ENCODE peak calls at places on chromosomes 1 and 21, in eight cellular contexts. One of them, this sample, is unnamed.

GRCh38 chr21:45591619-45592207 is 49.5 kb upstream of the SLC19A1 start:
- DNase-seq in upper lobe of right lung: peak; percentile 21
- DNase-seq in stimulated activated naive CD8-positive, alpha-beta T cell treated with anti-CD3 and anti-CD28 coated beads, Interleukin-15, amount 100 ng/mL, for 72 hours: no peak
- DNase-seq in HuH-7.5: no peak
- DNase-seq in T-helper 1 cell: no peak
- DNase-seq in CD4-positive, alpha-beta T cell: no peak
- DNase-seq in fibroblast of pulmonary artery: no peak
- DNase-seq in activated CD8-positive, alpha-beta memory T cell treated with anti-CD3 and anti-CD28 coated beads for 24 hours: no peak
- DNase-seq in this sample: no peak

GRCh38 chr1:236361909-236362590 is 32.0 kb upstream of the EDARADD start:
- DNase-seq in upper lobe of right lung: no peak
- DNase-seq in stimulated activated naive CD8-positive, alpha-beta T cell treated with anti-CD3 and anti-CD28 coated beads, Interleukin-15, amount 100 ng/mL, for 72 hours: no peak
- DNase-seq in HuH-7.5: no peak
- DNase-seq in T-helper 1 cell: no peak
- DNase-seq in CD4-positive, alpha-beta T cell: no peak
- DNase-seq in fibroblast of pulmonary artery: no peak
- DNase-seq in activated CD8-positive, alpha-beta memory T cell treated with anti-CD3 and anti-CD28 coated beads for 24 hours: no peak
- DNase-seq in this sample: no peak

GRCh38 chr1:86928819-86929218 is 14.4 kb downstream of the HS2ST1 start:
- DNase-seq in upper lobe of right lung: no peak
- DNase-seq in stimulated activated naive CD8-positive, alpha-beta T cell treated with anti-CD3 and anti-CD28 coated beads, Interleukin-15, amount 100 ng/mL, for 72 hours: no peak
- DNase-seq in HuH-7.5: no peak
- DNase-seq in T-helper 1 cell: no peak
- DNase-seq in CD4-positive, alpha-beta T cell: no peak
- DNase-seq in fibroblast of pulmonary artery: no peak
- DNase-seq in activated CD8-positive, alpha-beta memory T cell treated with anti-CD3 and anti-CD28 coated beads for 24 hours: no peak
- DNase-seq in this sample: no peak

GRCh38 chr21:31397515-31397926 is 53.5 kb upstream of the TIAM1 start:
- DNase-seq in upper lobe of right lung: no peak
- DNase-seq in stimulated activated naive CD8-positive, alpha-beta T cell treated with anti-CD3 and anti-CD28 coated beads, Interleukin-15, amount 100 ng/mL, for 72 hours: no peak
- DNase-seq in HuH-7.5: no peak
- DNase-seq in T-helper 1 cell: no peak
- DNase-seq in CD4-positive, alpha-beta T cell: no peak
- DNase-seq in fibroblast of pulmonary artery: peak; percentile 42
- DNase-seq in activated CD8-positive, alpha-beta memory T cell treated with anti-CD3 and anti-CD28 coated beads for 24 hours: peak; percentile 47
- DNase-seq in this sample: no peak

GRCh38 chr1:209962856-209963255 is 24.8 kb downstream of the SYT14 start:
- DNase-seq in upper lobe of right lung: no peak
- DNase-seq in stimulated activated naive CD8-positive, alpha-beta T cell treated with anti-CD3 and anti-CD28 coated beads, Interleukin-15, amount 100 ng/mL, for 72 hours: no peak
- DNase-seq in HuH-7.5: no peak
- DNase-seq in T-helper 1 cell: no peak
- DNase-seq in CD4-positive, alpha-beta T cell: no peak
- DNase-seq in fibroblast of pulmonary artery: no peak
- DNase-seq in activated CD8-positive, alpha-beta memory T cell treated with anti-CD3 and anti-CD28 coated beads for 24 hours: no peak
- DNase-seq in this sample: no peak

GRCh38 chr1:231665046-231665445 is 38.5 kb downstream of the DISC1 start:
- DNase-seq in upper lobe of right lung: no peak
- DNase-seq in stimulated activated naive CD8-positive, alpha-beta T cell treated with anti-CD3 and anti-CD28 coated beads, Interleukin-15, amount 100 ng/mL, for 72 hours: no peak
- DNase-seq in HuH-7.5: no peak
- DNase-seq in T-helper 1 cell: no peak
- DNase-seq in CD4-positive, alpha-beta T cell: no peak
- DNase-seq in fibroblast of pulmonary artery: no peak
- DNase-seq in activated CD8-positive, alpha-beta memory T cell treated with anti-CD3 and anti-CD28 coated beads for 24 hours: no peak
- DNase-seq in this sample: no peak

GRCh38 chr1:113879459-113880038 is 7.8 kb downstream of the BCL2L15 start:
- DNase-seq in upper lobe of right lung: no peak
- DNase-seq in stimulated activated naive CD8-positive, alpha-beta T cell treated with anti-CD3 and anti-CD28 coated beads, Interleukin-15, amount 100 ng/mL, for 72 hours: no peak
- DNase-seq in HuH-7.5: no peak
- DNase-seq in T-helper 1 cell: no peak
- DNase-seq in CD4-positive, alpha-beta T cell: no peak
- DNase-seq in fibroblast of pulmonary artery: no peak
- DNase-seq in activated CD8-positive, alpha-beta memory T cell treated with anti-CD3 and anti-CD28 coated beads for 24 hours: no peak
- DNase-seq in this sample: no peak

GRCh38 chr1:234842726-234843641 is 233.0 kb upstream of the IRF2BP2 start:
- DNase-seq in upper lobe of right lung: no peak
- DNase-seq in stimulated activated naive CD8-positive, alpha-beta T cell treated with anti-CD3 and anti-CD28 coated beads, Interleukin-15, amount 100 ng/mL, for 72 hours: peak; percentile 95
- DNase-seq in HuH-7.5: no peak
- DNase-seq in T-helper 1 cell: peak; percentile 9
- DNase-seq in CD4-positive, alpha-beta T cell: peak; percentile 45
- DNase-seq in fibroblast of pulmonary artery: no peak
- DNase-seq in activated CD8-positive, alpha-beta memory T cell treated with anti-CD3 and anti-CD28 coated beads for 24 hours: peak; percentile 89
- DNase-seq in this sample: no peak

GRCh38 chr1:17239420-17239819 is 9.5 kb upstream of the PADI3 start:
- DNase-seq in upper lobe of right lung: no peak
- DNase-seq in stimulated activated naive CD8-positive, alpha-beta T cell treated with anti-CD3 and anti-CD28 coated beads, Interleukin-15, amount 100 ng/mL, for 72 hours: peak; percentile 57
- DNase-seq in HuH-7.5: peak; percentile 55
- DNase-seq in T-helper 1 cell: no peak
- DNase-seq in CD4-positive, alpha-beta T cell: no peak
- DNase-seq in fibroblast of pulmonary artery: peak; percentile 96
- DNase-seq in activated CD8-positive, alpha-beta memory T cell treated with anti-CD3 and anti-CD28 coated beads for 24 hours: no peak
- DNase-seq in this sample: peak; percentile 88

GRCh38 chr1:18532390-18533170 is 51.9 kb downstream of the KLHDC7A start:
- DNase-seq in upper lobe of right lung: peak; percentile 48
- DNase-seq in stimulated activated naive CD8-positive, alpha-beta T cell treated with anti-CD3 and anti-CD28 coated beads, Interleukin-15, amount 100 ng/mL, for 72 hours: no peak
- DNase-seq in HuH-7.5: no peak
- DNase-seq in T-helper 1 cell: no peak
- DNase-seq in CD4-positive, alpha-beta T cell: no peak
- DNase-seq in fibroblast of pulmonary artery: no peak
- DNase-seq in activated CD8-positive, alpha-beta memory T cell treated with anti-CD3 and anti-CD28 coated beads for 24 hours: peak; percentile 11
- DNase-seq in this sample: no peak

GRCh38 chr1:19208710-19209438 is 1.2 kb downstream of the UBR4 start:
- DNase-seq in upper lobe of right lung: no peak
- DNase-seq in stimulated activated naive CD8-positive, alpha-beta T cell treated with anti-CD3 and anti-CD28 coated beads, Interleukin-15, amount 100 ng/mL, for 72 hours: no peak
- DNase-seq in HuH-7.5: no peak
- DNase-seq in T-helper 1 cell: no peak
- DNase-seq in CD4-positive, alpha-beta T cell: no peak
- DNase-seq in fibroblast of pulmonary artery: peak; percentile 62
- DNase-seq in activated CD8-positive, alpha-beta memory T cell treated with anti-CD3 and anti-CD28 coated beads for 24 hours: no peak
- DNase-seq in this sample: no peak

GRCh38 chr1:184883304-184883815 is 90.9 kb downstream of the NIBAN1 start:
- DNase-seq in upper lobe of right lung: no peak
- DNase-seq in stimulated activated naive CD8-positive, alpha-beta T cell treated with anti-CD3 and anti-CD28 coated beads, Interleukin-15, amount 100 ng/mL, for 72 hours: no peak
- DNase-seq in HuH-7.5: no peak
- DNase-seq in T-helper 1 cell: no peak
- DNase-seq in CD4-positive, alpha-beta T cell: no peak
- DNase-seq in fibroblast of pulmonary artery: no peak
- DNase-seq in activated CD8-positive, alpha-beta memory T cell treated with anti-CD3 and anti-CD28 coated beads for 24 hours: no peak
- DNase-seq in this sample: no peak

GRCh38 chr1:178998295-178998694 is 27.4 kb upstream of the FAM20B start:
- DNase-seq in upper lobe of right lung: no peak
- DNase-seq in stimulated activated naive CD8-positive, alpha-beta T cell treated with anti-CD3 and anti-CD28 coated beads, Interleukin-15, amount 100 ng/mL, for 72 hours: no peak
- DNase-seq in HuH-7.5: no peak
- DNase-seq in T-helper 1 cell: no peak
- DNase-seq in CD4-positive, alpha-beta T cell: no peak
- DNase-seq in fibroblast of pulmonary artery: no peak
- DNase-seq in activated CD8-positive, alpha-beta memory T cell treated with anti-CD3 and anti-CD28 coated beads for 24 hours: no peak
- DNase-seq in this sample: no peak

GRCh38 chr1:36285450-36286101 is 20.6 kb upstream of the SH3D21 start:
- DNase-seq in upper lobe of right lung: no peak
- DNase-seq in stimulated activated naive CD8-positive, alpha-beta T cell treated with anti-CD3 and anti-CD28 coated beads, Interleukin-15, amount 100 ng/mL, for 72 hours: peak; percentile 60
- DNase-seq in HuH-7.5: peak; percentile 51
- DNase-seq in T-helper 1 cell: no peak
- DNase-seq in CD4-positive, alpha-beta T cell: peak; percentile 41
- DNase-seq in fibroblast of pulmonary artery: peak; percentile 95
- DNase-seq in activated CD8-positive, alpha-beta memory T cell treated with anti-CD3 and anti-CD28 coated beads for 24 hours: peak; percentile 61
- DNase-seq in this sample: peak; percentile 92

GRCh38 chr21:41805038-41805437 is 38.2 kb upstream of the RIPK4 start:
- DNase-seq in upper lobe of right lung: no peak
- DNase-seq in stimulated activated naive CD8-positive, alpha-beta T cell treated with anti-CD3 and anti-CD28 coated beads, Interleukin-15, amount 100 ng/mL, for 72 hours: no peak
- DNase-seq in HuH-7.5: no peak
- DNase-seq in T-helper 1 cell: no peak
- DNase-seq in CD4-positive, alpha-beta T cell: no peak
- DNase-seq in fibroblast of pulmonary artery: no peak
- DNase-seq in activated CD8-positive, alpha-beta memory T cell treated with anti-CD3 and anti-CD28 coated beads for 24 hours: no peak
- DNase-seq in this sample: no peak

GRCh38 chr1:163066168-163066567 is 3.0 kb upstream of the RGS4 start:
- DNase-seq in upper lobe of right lung: no peak
- DNase-seq in stimulated activated naive CD8-positive, alpha-beta T cell treated with anti-CD3 and anti-CD28 coated beads, Interleukin-15, amount 100 ng/mL, for 72 hours: no peak
- DNase-seq in HuH-7.5: no peak
- DNase-seq in T-helper 1 cell: no peak
- DNase-seq in CD4-positive, alpha-beta T cell: no peak
- DNase-seq in fibroblast of pulmonary artery: no peak
- DNase-seq in activated CD8-positive, alpha-beta memory T cell treated with anti-CD3 and anti-CD28 coated beads for 24 hours: no peak
- DNase-seq in this sample: no peak

GRCh38 chr1:6475381-6476133 is 9.6 kb upstream of the TNFRSF25 start:
- DNase-seq in upper lobe of right lung: peak; percentile 86
- DNase-seq in stimulated activated naive CD8-positive, alpha-beta T cell treated with anti-CD3 and anti-CD28 coated beads, Interleukin-15, amount 100 ng/mL, for 72 hours: peak; percentile 74
- DNase-seq in HuH-7.5: peak; percentile 97
- DNase-seq in T-helper 1 cell: peak; percentile 60
- DNase-seq in CD4-positive, alpha-beta T cell: peak; percentile 88
- DNase-seq in fibroblast of pulmonary artery: peak; percentile 36
- DNase-seq in activated CD8-positive, alpha-beta memory T cell treated with anti-CD3 and anti-CD28 coated beads for 24 hours: peak; percentile 91
- DNase-seq in this sample: peak; percentile 79

GRCh38 chr1:43270421-43271095 is 775 bp downstream of the TMEM125 start:
- DNase-seq in upper lobe of right lung: peak; percentile 92
- DNase-seq in stimulated activated naive CD8-positive, alpha-beta T cell treated with anti-CD3 and anti-CD28 coated beads, Interleukin-15, amount 100 ng/mL, for 72 hours: peak; percentile 23
- DNase-seq in HuH-7.5: no peak
- DNase-seq in T-helper 1 cell: no peak
- DNase-seq in CD4-positive, alpha-beta T cell: no peak
- DNase-seq in fibroblast of pulmonary artery: no peak
- DNase-seq in activated CD8-positive, alpha-beta memory T cell treated with anti-CD3 and anti-CD28 coated beads for 24 hours: no peak
- DNase-seq in this sample: peak; percentile 10

GRCh38 chr1:234619071-234619480 is 9.1 kb upstream of the IRF2BP2 start:
- DNase-seq in upper lobe of right lung: no peak
- DNase-seq in stimulated activated naive CD8-positive, alpha-beta T cell treated with anti-CD3 and anti-CD28 coated beads, Interleukin-15, amount 100 ng/mL, for 72 hours: no peak
- DNase-seq in HuH-7.5: no peak
- DNase-seq in T-helper 1 cell: no peak
- DNase-seq in CD4-positive, alpha-beta T cell: no peak
- DNase-seq in fibroblast of pulmonary artery: peak; percentile 41
- DNase-seq in activated CD8-positive, alpha-beta memory T cell treated with anti-CD3 and anti-CD28 coated beads for 24 hours: no peak
- DNase-seq in this sample: no peak

GRCh38 chr1:17717595-17717994 is 37.5 kb upstream of the ACTL8 start:
- DNase-seq in upper lobe of right lung: no peak
- DNase-seq in stimulated activated naive CD8-positive, alpha-beta T cell treated with anti-CD3 and anti-CD28 coated beads, Interleukin-15, amount 100 ng/mL, for 72 hours: no peak
- DNase-seq in HuH-7.5: no peak
- DNase-seq in T-helper 1 cell: no peak
- DNase-seq in CD4-positive, alpha-beta T cell: no peak
- DNase-seq in fibroblast of pulmonary artery: no peak
- DNase-seq in activated CD8-positive, alpha-beta memory T cell treated with anti-CD3 and anti-CD28 coated beads for 24 hours: no peak
- DNase-seq in this sample: no peak

GRCh38 chr1:231919900-231920299 is 293.3 kb downstream of the DISC1 start:
- DNase-seq in upper lobe of right lung: no peak
- DNase-seq in stimulated activated naive CD8-positive, alpha-beta T cell treated with anti-CD3 and anti-CD28 coated beads, Interleukin-15, amount 100 ng/mL, for 72 hours: peak; percentile 59
- DNase-seq in HuH-7.5: no peak
- DNase-seq in T-helper 1 cell: no peak
- DNase-seq in CD4-positive, alpha-beta T cell: no peak
- DNase-seq in fibroblast of pulmonary artery: no peak
- DNase-seq in activated CD8-positive, alpha-beta memory T cell treated with anti-CD3 and anti-CD28 coated beads for 24 hours: no peak
- DNase-seq in this sample: no peak

GRCh38 chr1:46767649-46768282 is 31.1 kb upstream of the CYP4B1 start:
- DNase-seq in upper lobe of right lung: peak; percentile 83
- DNase-seq in stimulated activated naive CD8-positive, alpha-beta T cell treated with anti-CD3 and anti-CD28 coated beads, Interleukin-15, amount 100 ng/mL, for 72 hours: no peak
- DNase-seq in HuH-7.5: no peak
- DNase-seq in T-helper 1 cell: no peak
- DNase-seq in CD4-positive, alpha-beta T cell: no peak
- DNase-seq in fibroblast of pulmonary artery: no peak
- DNase-seq in activated CD8-positive, alpha-beta memory T cell treated with anti-CD3 and anti-CD28 coated beads for 24 hours: no peak
- DNase-seq in this sample: no peak

GRCh38 chr1:172966844-172967540 is 83.7 kb downstream of the TNFSF18 start:
- DNase-seq in upper lobe of right lung: no peak
- DNase-seq in stimulated activated naive CD8-positive, alpha-beta T cell treated with anti-CD3 and anti-CD28 coated beads, Interleukin-15, amount 100 ng/mL, for 72 hours: peak; percentile 38
- DNase-seq in HuH-7.5: no peak
- DNase-seq in T-helper 1 cell: no peak
- DNase-seq in CD4-positive, alpha-beta T cell: no peak
- DNase-seq in fibroblast of pulmonary artery: no peak
- DNase-seq in activated CD8-positive, alpha-beta memory T cell treated with anti-CD3 and anti-CD28 coated beads for 24 hours: no peak
- DNase-seq in this sample: no peak

GRCh38 chr1:198295975-198296374 is 139.2 kb downstream of the NEK7 start:
- DNase-seq in upper lobe of right lung: no peak
- DNase-seq in stimulated activated naive CD8-positive, alpha-beta T cell treated with anti-CD3 and anti-CD28 coated beads, Interleukin-15, amount 100 ng/mL, for 72 hours: no peak
- DNase-seq in HuH-7.5: no peak
- DNase-seq in T-helper 1 cell: no peak
- DNase-seq in CD4-positive, alpha-beta T cell: no peak
- DNase-seq in fibroblast of pulmonary artery: no peak
- DNase-seq in activated CD8-positive, alpha-beta memory T cell treated with anti-CD3 and anti-CD28 coated beads for 24 hours: no peak
- DNase-seq in this sample: no peak

GRCh38 chr1:180425956-180426355 is 76.4 kb downstream of the ACBD6 start:
- DNase-seq in upper lobe of right lung: no peak
- DNase-seq in stimulated activated naive CD8-positive, alpha-beta T cell treated with anti-CD3 and anti-CD28 coated beads, Interleukin-15, amount 100 ng/mL, for 72 hours: no peak
- DNase-seq in HuH-7.5: no peak
- DNase-seq in T-helper 1 cell: no peak
- DNase-seq in CD4-positive, alpha-beta T cell: no peak
- DNase-seq in fibroblast of pulmonary artery: no peak
- DNase-seq in activated CD8-positive, alpha-beta memory T cell treated with anti-CD3 and anti-CD28 coated beads for 24 hours: no peak
- DNase-seq in this sample: no peak

GRCh38 chr1:208158640-208159541 is 85.3 kb downstream of the PLXNA2 start:
- DNase-seq in upper lobe of right lung: no peak
- DNase-seq in stimulated activated naive CD8-positive, alpha-beta T cell treated with anti-CD3 and anti-CD28 coated beads, Interleukin-15, amount 100 ng/mL, for 72 hours: no peak
- DNase-seq in HuH-7.5: peak; percentile 41
- DNase-seq in T-helper 1 cell: no peak
- DNase-seq in CD4-positive, alpha-beta T cell: no peak
- DNase-seq in fibroblast of pulmonary artery: no peak
- DNase-seq in activated CD8-positive, alpha-beta memory T cell treated with anti-CD3 and anti-CD28 coated beads for 24 hours: no peak
- DNase-seq in this sample: no peak

GRCh38 chr21:28229811-28230210 is 762.9 kb downstream of the LTN1 start:
- DNase-seq in upper lobe of right lung: no peak
- DNase-seq in stimulated activated naive CD8-positive, alpha-beta T cell treated with anti-CD3 and anti-CD28 coated beads, Interleukin-15, amount 100 ng/mL, for 72 hours: no peak
- DNase-seq in HuH-7.5: no peak
- DNase-seq in T-helper 1 cell: no peak
- DNase-seq in CD4-positive, alpha-beta T cell: no peak
- DNase-seq in fibroblast of pulmonary artery: peak; percentile 91
- DNase-seq in activated CD8-positive, alpha-beta memory T cell treated with anti-CD3 and anti-CD28 coated beads for 24 hours: no peak
- DNase-seq in this sample: no peak